ENCODE peak calls at places on chromosomes 13 and 19, in ten cellular contexts. H is foreskin keratinocyte, Z is PC-9, W is fibroblast of lung, I is left ventricle myocardium inferior, V is psoas muscle, T is tibial artery, J is endodermal cell, P is neuronal stem cell, D is SK-N-SH. Q is an unnamed sample.

GRCh38 chr13:36750461-36750860 is 68.6 kb upstream of the RFXAP start:
- DNase-seq in I (no peak), Z (no peak), J (no peak), V (no peak), T (no peak), D (no peak), P (no peak), W (peak; percentile 47), H (no peak), Q (no peak)

GRCh38 chr13:31105020-31105800 is 56.5 kb downstream of the HSPH1 start:
- DNase-seq in H (no peak), J (peak; percentile 55), T (no peak), V (no peak), Z (no peak), P (no peak), D (no peak), I (no peak), W (peak; percentile 15), Q (peak; percentile 30)

GRCh38 chr19:21698215-21698614 is 69.2 kb downstream of the ZNF100 start:
- DNase-seq in H (no peak), Z (peak; percentile 39), I (no peak), V (no peak), D (peak; percentile 47), P (peak; percentile 14), T (no peak), J (no peak), W (peak; percentile 3), Q (no peak)

GRCh38 chr13:26978081-26978860 is 193.3 kb downstream of the USP12 start:
- DNase-seq in V (no peak), T (no peak), I (no peak), P (no peak), Z (no peak), H (no peak), W (no peak), J (peak; percentile 92), D (no peak), Q (no peak)

GRCh38 chr13:34942732-34943674 is 933 bp downstream of the NBEA start:
- DNase-seq in V (peak; percentile 54), J (peak; percentile 87), H (no peak), P (peak; percentile 52), T (peak; percentile 19), Z (no peak), W (no peak), D (peak; percentile 69), I (peak; percentile 24), Q (peak; percentile 60)

GRCh38 chr19:48965806-48966540 is 864 bp downstream of the FTL start:
- DNase-seq in H (peak; percentile 72), Z (peak; percentile 83), J (peak; percentile 93), T (peak; percentile 92), V (peak; percentile 94), W (peak; percentile 80), D (peak; percentile 82), I (peak; percentile 89), P (peak; percentile 86), Q (peak; percentile 95)

GRCh38 chr13:101925731-101926130 is 473.3 kb downstream of the ITGBL1 start:
- DNase-seq in T (no peak), J (no peak), Z (no peak), D (no peak), I (no peak), W (no peak), V (no peak), H (no peak), P (no peak), Q (no peak)

GRCh38 chr19:48248081-48248833 is 7.5 kb downstream of the CARD8 start:
- DNase-seq in P (no peak), H (no peak), I (no peak), Z (no peak), V (no peak), D (no peak), W (no peak), T (no peak), J (no peak), Q (no peak)

GRCh38 chr13:35882722-35883497 is 248.3 kb downstream of the DCLK1 start:
- DNase-seq in T (no peak), D (no peak), J (peak; percentile 53), P (no peak), W (no peak), H (no peak), Z (no peak), I (no peak), V (no peak), Q (no peak)

GRCh38 chr19:33064778-33065550 is at the start of gene RHPN2:
- DNase-seq in P (peak; percentile 69), I (peak; percentile 69), T (no peak), V (peak; percentile 64), D (peak; percentile 96), W (peak; percentile 66), H (no peak), J (peak; percentile 92), Z (peak; percentile 47), Q (no peak)
- H3K27ac ChIP-seq in P (no peak within 1 kb of the TSS), I (peak within 1 kb of the TSS; percentile 33), T (no peak within 1 kb of the TSS), V (no peak within 1 kb of the TSS), D (no peak within 1 kb of the TSS), W (no peak within 1 kb of the TSS), H (no peak within 1 kb of the TSS), J (no peak within 1 kb of the TSS), Z (peak within 1 kb of the TSS; percentile 4), Q (no peak within 1 kb of the TSS)

GRCh38 chr19:16361254-16361653 is 36.6 kb downstream of the KLF2 start:
- DNase-seq in T (peak; percentile 51), J (no peak), D (no peak), P (no peak), H (no peak), Z (no peak), V (no peak), W (no peak), I (no peak), Q (no peak)

GRCh38 chr19:16360738-16361137 is 36.1 kb downstream of the KLF2 start:
- DNase-seq in Z (no peak), J (no peak), H (no peak), D (no peak), W (no peak), P (no peak), T (no peak), I (no peak), V (no peak), Q (no peak)

GRCh38 chr19:16363133-16363851 is 38.7 kb downstream of the KLF2 start:
- DNase-seq in Z (no peak), I (no peak), H (no peak), T (no peak), D (no peak), V (no peak), J (no peak), P (no peak), W (no peak), Q (no peak)

GRCh38 chr19:16363852-16364230 is 39.2 kb downstream of the KLF2 start:
- DNase-seq in T (no peak), H (no peak), D (no peak), J (no peak), I (no peak), P (no peak), V (no peak), W (no peak), Z (no peak), Q (no peak)

DNA sequence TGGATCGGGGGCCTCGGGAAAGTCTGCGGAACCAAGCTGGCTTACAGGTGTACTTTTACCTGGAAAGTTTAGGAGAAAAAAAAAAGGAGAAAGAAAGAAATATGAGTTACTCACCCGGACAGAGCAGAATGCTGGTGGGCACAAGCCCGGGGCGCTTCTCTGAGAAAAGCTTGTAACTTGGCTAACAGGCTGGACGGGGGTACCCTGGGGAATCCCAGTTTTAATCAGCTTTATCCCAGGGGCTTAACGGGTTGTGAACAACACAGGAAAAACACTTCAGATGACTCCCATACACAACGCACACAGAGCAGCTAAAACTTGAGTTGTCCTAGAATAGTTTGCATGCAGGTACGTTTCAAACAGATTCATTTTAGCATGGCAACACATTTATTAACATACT is 37.3 kb downstream of the KLF2 start:
- DNase-seq in V (no peak), D (no peak), H (no peak), I (no peak), T (no peak), P (no peak), Z (no peak), J (no peak), W (no peak), Q (no peak)
- H3K4me1 ChIP-seq in V (peaks cover 23% of the 10 kb centered on the region), D (no peaks in the 10 kb centered on the region), H (peaks cover 8% of the 10 kb centered on the region), I (peaks cover 29% of the 10 kb centered on the region), T (no peaks in the 10 kb centered on the region), P (no peaks in the 10 kb centered on the region), Z (no peaks in the 10 kb centered on the region), J (no peaks in the 10 kb centered on the region), W (no peaks in the 10 kb centered on the region), Q (no peaks in the 10 kb centered on the region)

DNA sequence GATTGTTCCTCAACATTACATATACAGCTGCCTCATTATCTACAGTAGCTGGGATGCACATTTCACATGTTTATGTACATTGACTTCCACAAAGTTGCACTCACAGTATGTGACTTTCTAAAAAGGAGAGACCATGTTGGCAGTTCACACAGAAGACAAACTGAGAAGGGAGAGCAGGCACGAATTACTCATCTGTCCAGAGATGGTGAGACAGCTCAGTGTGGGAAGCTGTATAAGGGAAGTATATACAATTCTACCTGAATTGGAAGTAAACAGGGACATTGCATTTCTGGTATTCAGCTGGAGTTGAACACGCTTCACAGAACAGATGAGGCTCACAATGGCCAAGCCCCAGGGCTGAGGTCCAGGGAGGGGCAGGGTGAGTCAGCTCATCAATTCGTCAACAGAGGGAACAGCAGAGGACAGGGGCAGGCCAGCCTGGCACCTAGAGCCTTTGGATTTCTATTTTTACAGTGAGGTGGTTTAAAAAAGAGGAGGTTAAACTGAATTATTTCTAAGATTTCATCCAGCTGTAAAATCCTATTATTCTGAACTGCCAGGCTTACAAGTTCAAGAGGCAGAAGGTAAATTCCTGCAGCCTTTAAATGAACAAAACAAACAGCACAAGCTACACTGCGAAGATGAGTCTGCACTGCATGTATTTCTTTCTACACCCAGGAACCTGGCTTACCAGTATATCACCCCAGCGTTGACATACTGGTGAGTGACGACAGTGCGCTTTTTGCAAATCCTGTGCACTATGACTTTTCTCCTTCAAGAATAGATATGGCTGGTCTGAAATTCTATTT is 9.8 kb downstream of the PARP4 start:
- DNase-seq in I (peak; percentile 30), Z (peak; percentile 93), W (peak; percentile 77), T (peak; percentile 41), P (peak; percentile 24), J (peak; percentile 61), D (no peak), H (peak; percentile 37), V (no peak), Q (no peak)
- H3K27ac ChIP-seq in I (peak overlapping the region; percentile 50), Z (peak overlapping the region; percentile 89), W (no peak overlapping the region), T (no peak overlapping the region), P (peak overlapping the region; percentile 32), J (no peak overlapping the region), D (peak overlapping the region; percentile 11), H (peak overlapping the region; percentile 65), V (no peak overlapping the region), Q (no peak overlapping the region)

DNA sequence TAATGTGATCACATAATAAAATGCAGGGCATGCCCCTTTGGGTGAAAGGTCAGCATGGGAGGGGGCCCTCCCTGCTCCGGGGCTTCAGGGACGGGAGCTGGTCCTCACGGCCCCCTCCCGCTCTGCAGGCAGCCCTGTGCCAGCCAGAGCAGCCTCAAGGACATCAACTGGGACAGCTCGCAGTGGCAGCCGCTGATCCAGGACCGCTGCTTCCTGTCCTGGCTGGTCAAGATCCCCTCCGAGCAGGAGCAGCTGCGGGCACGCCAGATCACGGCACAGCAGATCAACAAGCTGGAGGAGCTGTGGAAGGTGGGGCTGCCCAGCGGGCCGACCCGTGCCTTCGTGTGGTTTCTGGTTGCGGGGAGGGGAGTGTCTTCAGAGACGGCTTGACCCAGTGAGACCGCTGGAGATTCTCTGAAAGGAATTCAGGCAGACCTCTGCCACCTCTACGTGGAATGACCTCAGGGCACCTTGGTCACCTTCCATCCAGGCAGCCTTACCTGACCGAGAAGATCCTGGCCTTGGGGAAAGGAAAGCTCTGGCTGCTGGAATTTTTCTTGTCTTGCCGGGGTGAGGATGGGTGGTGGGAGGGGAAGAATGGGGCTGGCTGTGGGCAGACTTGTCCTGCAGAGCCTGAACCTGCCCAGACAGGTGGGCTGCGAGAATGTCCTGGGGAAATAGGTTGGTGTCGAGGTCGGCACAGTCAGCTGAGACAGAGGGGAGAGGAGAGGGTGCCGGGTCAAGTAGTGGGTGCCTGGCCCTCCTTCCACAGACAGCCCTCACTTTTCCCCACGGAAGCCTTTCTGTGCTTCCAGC is 19.0 kb downstream of the UPF1 start:
- DNase-seq in H (no peak), I (no peak), T (no peak), W (no peak), D (peak; percentile 87), P (no peak), J (no peak), V (no peak), Z (no peak), Q (no peak)
- H3K4me1 ChIP-seq in H (peaks cover 22% of the 10 kb centered on the region), I (peaks cover 56% of the 10 kb centered on the region), T (peaks cover 48% of the 10 kb centered on the region), W (peaks cover 33% of the 10 kb centered on the region), D (peaks cover 24% of the 10 kb centered on the region), P (no peaks in the 10 kb centered on the region), J (peaks cover 5% of the 10 kb centered on the region), V (peaks cover 42% of the 10 kb centered on the region), Z (no peaks in the 10 kb centered on the region), Q (peaks cover 43% of the 10 kb centered on the region)